ENCODE peak calls at places on chromosomes 5 and 9, in seven cellular contexts. A is uterus, Z is tibial nerve, X is upper lobe of left lung, G is Peyer's patch, I is body of pancreas, C is suprapubic skin. Y is an unnamed sample.
A peak's percentile ranks its signal among the peaks of the same experiment; 100 is the strongest.

GRCh38 chr9:19498015-19498414 is 89.2 kb downstream of the ACER2 start:
- DNase-seq in C (no peak), X (no peak), A (no peak), I (no peak), G (no peak), Z (no peak), Y (no peak)

GRCh38 chr9:29668732-29669131 is 2095.5 kb upstream of the C9orf72 start:
- DNase-seq in X (no peak), C (no peak), Z (no peak), I (no peak), A (no peak), G (no peak), Y (no peak)

GRCh38 chr9:136311037-136311432 is 7.1 kb upstream of the CCDC187 start:
- DNase-seq in G (no peak), I (no peak), X (no peak), C (no peak), Z (no peak), A (no peak), Y (no peak)

GRCh38 chr5:94423411-94423810 is 195.0 kb downstream of the KIAA0825 start:
- DNase-seq in Z (no peak), C (no peak), X (no peak), G (no peak), I (no peak), A (no peak), Y (no peak)

GRCh38 chr5:116242363-116242762 is 157.5 kb downstream of the COMMD10 start:
- DNase-seq in A (no peak), X (no peak), C (no peak), I (no peak), Z (no peak), G (no peak), Y (no peak)

GRCh38 chr5:65102826-65103673 is 334.3 kb downstream of the CWC27 start:
- DNase-seq in G (peak; percentile 85), C (peak; percentile 73), Z (peak; percentile 14), I (peak; percentile 73), A (peak; percentile 68), X (peak; percentile 94), Y (peak; percentile 88)

GRCh38 chr5:139453683-139454567 is 8.6 kb downstream of the ECSCR start:
- DNase-seq in X (no peak), C (peak; percentile 34), G (no peak), I (no peak), A (no peak), Z (no peak), Y (no peak)

GRCh38 chr9:125119643-125120286 is 23.6 kb downstream of the SCAI start:
- DNase-seq in A (no peak), G (no peak), X (no peak), I (no peak), C (no peak), Z (no peak), Y (no peak)

GRCh38 chr9:70874451-70874850 is 247.0 kb downstream of the TRPM3 start:
- DNase-seq in X (no peak), I (no peak), Z (no peak), C (no peak), A (no peak), G (no peak), Y (no peak)

GRCh38 chr9:130535818-130536521 is 43.4 kb upstream of the FUBP3 start:
- DNase-seq in G (no peak), C (no peak), Z (no peak), A (no peak), X (peak; percentile 74), I (no peak), Y (no peak)

GRCh38 chr5:88322785-88323184 is 54.1 kb upstream of the TMEM161B start:
- DNase-seq in G (no peak), I (no peak), C (no peak), X (no peak), A (no peak), Z (no peak), Y (no peak)

GRCh38 chr9:104974053-104974983 is 46.4 kb upstream of the ABCA1 start:
- DNase-seq in C (no peak), Z (no peak), A (no peak), X (no peak), G (no peak), I (no peak), Y (no peak)

GRCh38 chr9:128420060-128420650 is 502 bp upstream of the CERCAM start:
- DNase-seq in G (peak; percentile 84), X (peak; percentile 96), I (peak; percentile 80), C (no peak), Z (peak; percentile 50), A (peak; percentile 80), Y (peak; percentile 35)

GRCh38 chr9:130443840-130444492 is 795 bp upstream of the ASS1 start:
- DNase-seq in X (no peak), Z (no peak), C (no peak), A (peak; percentile 69), G (no peak), I (peak; percentile 53), Y (no peak)

GRCh38 chr5:1522601-1523479 is 920 bp downstream of the LPCAT1 start:
- DNase-seq in A (peak; percentile 26), X (peak; percentile 89), G (peak; percentile 47), C (peak; percentile 66), I (peak; percentile 44), Z (peak; percentile 10), Y (no peak)

GRCh38 chr5:139297439-139298133 is 4.0 kb downstream of the MATR3 start:
- DNase-seq in G (no peak), Z (no peak), C (no peak), I (no peak), A (no peak), X (no peak), Y (no peak)

GRCh38 chr9:112719696-112720095 is 1.8 kb upstream of the INIP start:
- DNase-seq in A (no peak), X (no peak), G (no peak), I (no peak), C (no peak), Z (no peak), Y (no peak)

GRCh38 chr9:112719292-112719691 is 1.4 kb upstream of the INIP start:
- DNase-seq in A (no peak), I (no peak), Z (no peak), G (no peak), C (no peak), X (no peak), Y (no peak)

GRCh38 chr9:112712678-112713077 is 5.2 kb downstream of the INIP start:
- DNase-seq in A (no peak), X (no peak), Z (no peak), I (no peak), G (no peak), C (no peak), Y (no peak)

DNA sequence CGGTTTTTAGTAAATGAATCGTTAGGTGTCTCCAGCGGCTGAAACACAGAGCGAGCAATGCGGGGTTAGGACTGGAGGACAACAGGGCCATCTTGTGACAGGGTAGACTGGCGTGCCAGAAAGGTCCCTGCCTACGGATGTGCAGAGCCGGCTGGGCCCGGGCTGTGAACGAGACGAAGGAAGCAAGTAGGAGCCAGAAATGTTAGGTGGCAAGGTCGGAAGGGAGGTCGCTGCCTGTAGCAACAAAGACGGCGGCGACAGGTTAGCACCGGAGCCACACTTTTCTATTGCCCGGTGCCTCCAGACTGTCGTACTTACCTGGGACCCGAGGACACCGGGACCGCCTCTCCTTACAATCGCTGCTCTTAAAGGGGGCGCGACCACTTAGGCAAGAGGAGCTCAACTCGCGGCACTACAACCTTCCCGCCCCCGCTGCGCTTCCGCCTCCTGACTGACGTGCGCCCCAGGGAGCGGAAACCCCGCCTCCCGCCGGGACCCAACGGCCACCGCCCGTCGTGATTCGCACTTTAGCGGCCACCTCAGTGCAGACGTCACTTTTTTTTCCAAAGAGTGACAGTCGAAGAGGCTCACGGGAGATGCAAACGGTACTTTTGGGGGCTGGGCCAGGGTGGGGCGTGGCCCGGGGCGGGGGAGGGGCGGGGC is at the start of gene INIP:
- DNase-seq in X (peak; percentile 98), A (peak; percentile 94), C (peak; percentile 98), G (peak; percentile 98), I (peak; percentile 97), Z (peak; percentile 84), Y (peak; percentile 94)
- TF ChIP-seq CTCF in X (peak; percentile 33), A (peak; percentile 26), C (no peak), G (no peak), I (no peak), Z (no peak), Y (no peak)

GRCh38 chr5:96936431-96937221 is 746 bp downstream of the LNPEP start:
- DNase-seq in Z (no peak), A (peak; percentile 31), G (peak; percentile 83), X (no peak), C (no peak), I (peak; percentile 58), Y (peak; percentile 91)

GRCh38 chr5:96933764-96934163 is 2.1 kb upstream of the LNPEP start:
- DNase-seq in A (no peak), X (no peak), Z (no peak), I (no peak), C (no peak), G (no peak), Y (no peak)

GRCh38 chr5:96934291-96934694 is 1.6 kb upstream of the LNPEP start:
- DNase-seq in Z (no peak), A (no peak), X (no peak), G (no peak), C (no peak), I (peak; percentile 15), Y (no peak)

GRCh38 chr5:96934695-96935555 is 955 bp upstream of the LNPEP start:
- DNase-seq in A (peak; percentile 93), X (peak; percentile 99), C (peak; percentile 95), I (peak; percentile 94), G (peak; percentile 97), Z (peak; percentile 80), Y (peak; percentile 92)

GRCh38 chr5:96935556-96936430 is at the start of gene LNPEP:
- DNase-seq in A (peak; percentile 97), I (peak; percentile 97), Z (peak; percentile 88), G (peak; percentile 99), X (peak; percentile 99), C (peak; percentile 94), Y (peak; percentile 99)
- TF ChIP-seq POLR2A in A (no peak), I (peak; percentile 88), Z (peak; percentile 85), G (peak; percentile 85), X (peak; percentile 37), C (peak; percentile 65), Y (no peak)

GRCh38 chr9:93698140-93698908 is 121.9 kb downstream of the PHF2 start:
- DNase-seq in A (no peak), G (no peak), Z (no peak), C (no peak), I (no peak), X (peak; percentile 37), Y (peak; percentile 74)

GRCh38 chr9:93697352-93698139 is 121.2 kb downstream of the PHF2 start:
- DNase-seq in I (no peak), A (no peak), C (no peak), X (no peak), Z (no peak), G (no peak), Y (peak; percentile 64)

GRCh38 chr9:93701494-93702218 is 125.3 kb downstream of the PHF2 start:
- DNase-seq in A (no peak), I (no peak), X (peak; percentile 43), G (no peak), C (no peak), Z (no peak), Y (no peak)

GRCh38 chr9:93699650-93700049 is 123.3 kb downstream of the PHF2 start:
- DNase-seq in X (no peak), Z (no peak), I (no peak), G (no peak), C (no peak), A (no peak), Y (no peak)

GRCh38 chr9:93702261-93702660 is 125.9 kb downstream of the PHF2 start:
- DNase-seq in A (no peak), X (peak; percentile 55), I (no peak), G (no peak), C (no peak), Z (no peak), Y (peak; percentile 58)
- TF ChIP-seq CTCF in A (no peak), X (no peak), I (no peak), G (no peak), C (no peak), Z (no peak), Y (no peak)

GRCh38 chr5:14168139-14168792 is 25.1 kb downstream of the TRIO start:
- DNase-seq in A (no peak), X (no peak), C (no peak), I (no peak), G (no peak), Z (no peak), Y (no peak)
- TF ChIP-seq POLR2A in A (no peak), X (no peak), C (no peak), I (no peak), G (no peak), Z (no peak), Y (no peak)